ENCODE peak calls at places on chromosomes 11 and 22, in five cellular contexts. R is HCT116, Z is H1, Y is HepG2, H is K562. K is an unnamed sample. For H3K36me3 and H3K9me3, the result is how much of the 10 kb centered on the place peaks cover.

GRCh38 chr22:39177791-39178190 is 25.3 kb upstream of the CBX7 start:
- DNase-seq in R (no peak), Z (no peak), Y (no peak), H (no peak), K (no peak)

GRCh38 chr11:66288138-66288865 is 641 bp downstream of the YIF1A start:
- DNase-seq in R (no peak), Z (peak), Y (peak), H (no peak), K (no peak)

GRCh38 chr22:41925783-41926460 is 684 bp downstream of the TNFRSF13C start:
- DNase-seq in R (no peak), Z (peak), Y (peak), H (peak), K (peak)

GRCh38 chr11:86101941-86102407 is 33.1 kb upstream of the PICALM start:
- DNase-seq in R (no peak), Z (no peak), Y (no peak), H (no peak), K (no peak)

GRCh38 chr11:32311351-32312077 is 123.8 kb downstream of the WT1 start:
- DNase-seq in R (no peak), Z (no peak), Y (no peak), H (no peak), K (no peak)

GRCh38 chr11:113685650-113686349 is 20.3 kb downstream of the TMPRSS5 start:
- DNase-seq in R (no peak), Z (no peak), Y (no peak), H (no peak), K (no peak)

GRCh38 chr11:70128435-70128906 is 50.4 kb downstream of the ANO1 start:
- DNase-seq in R (peak), Z (no peak), Y (peak), H (no peak), K (peak)

GRCh38 chr22:38172016-38172431 is 9.6 kb downstream of the PLA2G6 start:
- DNase-seq in R (no peak), Z (no peak), Y (no peak), H (no peak), K (no peak)

GRCh38 chr11:45811571-45812290 is 6.8 kb downstream of the SLC35C1 start:
- DNase-seq in R (no peak), Z (no peak), Y (no peak), H (no peak), K (no peak)

GRCh38 chr22:43670545-43670944 is 141.6 kb downstream of the EFCAB6 start:
- DNase-seq in R (no peak), Z (no peak), Y (no peak), H (no peak), K (no peak)

GRCh38 chr11:70928854-70929598 is 323.4 kb downstream of the SHANK2 start:
- DNase-seq in R (no peak), Z (no peak), Y (no peak), H (no peak), K (no peak)

GRCh38 chr11:64379817-64380709 is 21.1 kb downstream of the RPS6KA4 start:
- DNase-seq in R (no peak), Z (no peak), Y (no peak), H (no peak), K (no peak)

GRCh38 chr11:64384039-64384737 is 25.2 kb downstream of the RPS6KA4 start:
- DNase-seq in R (no peak), Z (no peak), Y (no peak), H (no peak), K (no peak)

GRCh38 chr11:64381350-64381749 is 22.4 kb downstream of the RPS6KA4 start:
- DNase-seq in R (no peak), Z (no peak), Y (no peak), H (no peak), K (no peak)

GRCh38 chr11:64383580-64383979 is 24.6 kb downstream of the RPS6KA4 start:
- DNase-seq in R (no peak), Z (no peak), Y (no peak), H (no peak), K (no peak)

DNA sequence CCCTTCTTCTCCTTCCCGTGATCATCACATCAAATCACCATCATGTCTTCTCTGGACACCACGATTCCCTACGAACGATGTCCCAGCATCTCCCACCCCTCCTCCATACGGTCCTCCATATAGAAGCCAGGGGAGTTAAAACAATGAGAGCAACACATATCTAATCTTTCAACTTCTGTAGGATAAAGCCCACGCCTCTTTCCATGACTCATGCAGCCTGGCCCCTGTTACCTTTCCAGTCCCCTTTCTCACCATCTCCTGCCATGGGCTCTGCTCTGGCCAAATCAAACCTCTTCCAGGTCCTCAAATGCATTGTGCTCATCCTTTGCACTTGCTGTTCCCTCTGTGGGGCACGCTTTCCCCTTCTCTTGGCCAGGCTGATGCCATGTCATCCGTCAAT is 23.6 kb downstream of the RPS6KA4 start:
- DNase-seq in R (no peak), Z (no peak), Y (no peak), H (peak), K (no peak)
- H3K36me3 ChIP-seq in R (under half), Z (under half), Y (under half), H (under half), K (under half)

GRCh38 chr11:24624432-24624831 is 127.6 kb downstream of the LUZP2 start:
- DNase-seq in R (no peak), Z (no peak), Y (no peak), H (no peak), K (no peak)
- H3K9me3 ChIP-seq in R (under half), Z (under half), Y (under half), H (under half), K (under half)

DNA sequence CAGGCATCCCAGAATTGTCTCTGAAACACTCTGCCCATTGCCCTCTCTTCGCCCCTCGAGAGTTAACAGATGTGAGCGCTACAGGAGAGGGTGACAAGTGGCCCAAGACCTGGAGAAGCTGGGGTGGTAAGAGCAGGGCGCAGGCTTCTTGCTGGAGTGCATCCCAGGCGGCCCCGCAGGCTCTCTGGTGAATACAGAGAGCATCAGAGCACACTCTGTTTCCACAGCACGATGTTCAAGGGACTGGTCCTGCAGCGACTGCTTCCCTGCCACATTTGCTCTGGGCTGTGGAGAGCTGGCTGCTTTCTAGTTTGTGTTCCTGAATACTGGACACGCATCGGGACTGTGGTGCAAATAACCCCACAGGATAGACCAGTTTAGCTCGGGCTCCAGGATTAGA is 11.7 kb upstream of the IFT27 start:
- DNase-seq in R (no peak), Z (no peak), Y (no peak), H (no peak), K (no peak)
- TF ChIP-seq ZNF274 in R (no peak), Z (no peak), Y (no peak), H (no peak), K (no peak)

GRCh38 chr22:31822523-31822922 is 68.7 kb downstream of the DEPDC5 start:
- DNase-seq in R (no peak), Z (no peak), Y (no peak), H (no peak), K (no peak)

GRCh38 chr22:31820655-31821054 is 66.8 kb downstream of the DEPDC5 start:
- DNase-seq in R (no peak), Z (no peak), Y (no peak), H (no peak), K (no peak)

GRCh38 chr22:31818481-31819392 is 64.9 kb downstream of the DEPDC5 start:
- DNase-seq in R (no peak), Z (no peak), Y (no peak), H (peak), K (no peak)

GRCh38 chr22:31825513-31825912 is 71.7 kb downstream of the DEPDC5 start:
- DNase-seq in R (no peak), Z (no peak), Y (no peak), H (no peak), K (no peak)

DNA sequence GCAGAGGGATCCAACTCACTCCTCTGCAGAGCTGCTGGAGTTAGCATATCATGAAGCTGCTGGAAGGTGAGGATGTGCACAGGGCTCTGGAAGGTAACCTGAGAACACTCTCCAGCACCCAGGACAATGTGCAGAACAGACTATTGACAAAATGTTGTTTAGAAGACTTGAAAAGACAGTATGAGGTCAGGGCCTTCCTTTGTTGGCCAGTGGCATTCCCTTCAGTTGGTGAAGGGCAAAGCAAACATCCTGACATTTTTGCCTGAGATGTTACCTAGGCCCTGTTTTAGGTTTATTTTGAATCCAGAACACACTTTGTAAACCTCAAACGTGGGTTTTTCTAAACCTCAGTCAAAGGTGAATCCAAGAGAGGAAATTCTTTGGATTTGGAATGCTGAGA is 67.8 kb downstream of the DEPDC5 start:
- DNase-seq in R (no peak), Z (no peak), Y (no peak), H (no peak), K (no peak)
- H3K36me3 ChIP-seq in R (under half), Z (under half), Y (under half), H (half or more), K (half or more)

K was measured in NT2/D1.